ENCODE peak calls at places on chromosomes 2 and 18, in seven cellular contexts. X is NCI-H1105, S is GM20000, D is HTR-8/SVneo, G is activated T-cell treated with anti-CD3 and anti-CD28 coated beads for 24 hours, Q is BE2C, V is upper lobe of right lung. O is an unnamed sample.

GRCh38 chr2:26988165-26988879 is 17.9 kb downstream of the MAPRE3 start:
- DNase-seq in X (no peak), S (no peak), D (no peak), G (no peak), Q (no peak), V (no peak), O (no peak)

GRCh38 chr2:138997849-138998517 is 217.8 kb upstream of the NXPH2 start:
- DNase-seq in X (no peak), S (no peak), D (peak; percentile 3), G (no peak), Q (no peak), V (no peak), O (no peak)

GRCh38 chr2:173204316-173204715 is 128.7 kb downstream of the MAP3K20 start:
- DNase-seq in X (no peak), S (no peak), D (no peak), G (no peak), Q (no peak), V (no peak), O (no peak)

GRCh38 chr2:85504434-85505261 is 34.3 kb upstream of the MAT2A start:
- DNase-seq in X (no peak), S (no peak), D (peak; percentile 94), G (no peak), Q (peak; percentile 83), V (no peak), O (no peak)

GRCh38 chr2:109066501-109066900 is 62.5 kb upstream of the SH3RF3 start:
- DNase-seq in X (no peak), S (no peak), D (no peak), G (no peak), Q (peak; percentile 20), V (no peak), O (no peak)

GRCh38 chr18:48781041-48781989 is 169.4 kb downstream of the SMAD7 start:
- DNase-seq in X (no peak), S (no peak), D (no peak), G (no peak), Q (peak; percentile 90), V (peak; percentile 95), O (no peak)

GRCh38 chr2:132267372-132267771 is 105.6 kb upstream of the ANKRD30BL start:
- DNase-seq in X (no peak), S (no peak), D (no peak), G (no peak), Q (no peak), V (no peak), O (no peak)

GRCh38 chr18:11154983-11155759 is 5.8 kb upstream of the PIEZO2 start:
- DNase-seq in X (no peak), S (no peak), D (no peak), G (no peak), Q (no peak), V (no peak), O (no peak)

GRCh38 chr2:130307850-130308249 is 34.8 kb upstream of the IMP4 start:
- DNase-seq in X (no peak), S (no peak), D (no peak), G (no peak), Q (no peak), V (no peak), O (no peak)

GRCh38 chr2:108916397-108917077 is 72.5 kb downstream of the EDAR start:
- DNase-seq in X (no peak), S (no peak), D (no peak), G (no peak), Q (no peak), V (peak; percentile 46), O (no peak)

GRCh38 chr2:3633089-3633981 is 24.7 kb upstream of the ALLC start:
- DNase-seq in X (peak; percentile 43), S (no peak), D (no peak), G (no peak), Q (peak; percentile 67), V (peak; percentile 56), O (no peak)

GRCh38 chr2:55902971-55903370 is 20.6 kb downstream of the EFEMP1 start:
- DNase-seq in X (no peak), S (no peak), D (no peak), G (no peak), Q (no peak), V (no peak), O (no peak)

GRCh38 chr2:46893231-46893943 is 22.2 kb downstream of the MCFD2 start:
- DNase-seq in X (no peak), S (no peak), D (no peak), G (no peak), Q (no peak), V (no peak), O (no peak)

GRCh38 chr2:238582159-238582558 is 155.4 kb downstream of the ASB1 start:
- DNase-seq in X (no peak), S (no peak), D (no peak), G (no peak), Q (no peak), V (no peak), O (no peak)

GRCh38 chr2:231935207-231935524 is 9.0 kb upstream of the NPPC start:
- DNase-seq in X (no peak), S (no peak), D (no peak), G (no peak), Q (no peak), V (no peak), O (no peak)

GRCh38 chr2:121608967-121609366 is 40.3 kb downstream of the CLASP1 start:
- DNase-seq in X (no peak), S (no peak), D (no peak), G (no peak), Q (no peak), V (no peak), O (no peak)

GRCh38 chr18:50044402-50044801 is 150.5 kb downstream of the MYO5B start:
- DNase-seq in X (no peak), S (no peak), D (no peak), G (no peak), Q (no peak), V (no peak), O (no peak)

GRCh38 chr18:42086288-42086687 is 131.3 kb downstream of the PIK3C3 start:
- DNase-seq in X (no peak), S (no peak), D (no peak), G (no peak), Q (no peak), V (no peak), O (no peak)

O was measured in NCI-H748 treated with DMSO at 0.1 percent for 48 hours.